ENCODE peak calls at places on chromosomes 4 and X, in five cellular contexts. P is transverse colon, K is fibroblast of mammary gland, E is SK-N-DZ, Y is T-helper 9 cell. O is an unnamed sample.

GRCh38 chr4:68271851-68272756 is 26.6 kb upstream of the TMPRSS11B start:
- DNase-seq in E (peak; percentile 46), P (no peak), K (peak; percentile 65), Y (no peak), O (no peak)

GRCh38 chr4:147768113-147768512 is 36.2 kb downstream of the ARHGAP10 start:
- DNase-seq in P (peak; percentile 35), E (no peak), Y (no peak), K (peak; percentile 69), O (no peak)

GRCh38 chr4:190015538-190016368 is 11.3 kb downstream of the FRG2 start:
- DNase-seq in E (no peak), P (no peak), Y (no peak), K (no peak), O (no peak)

GRCh38 chrX:129665916-129666644 is 11.3 kb upstream of the APLN start:
- DNase-seq in Y (no peak), E (no peak), P (no peak), K (peak; percentile 76), O (no peak)

GRCh38 chrX:108426262-108426661 is 12.0 kb downstream of the COL4A6 start:
- DNase-seq in K (no peak), E (no peak), P (no peak), Y (no peak), O (no peak)

GRCh38 chr4:866761-867390 is 40.9 kb upstream of the CPLX1 start:
- DNase-seq in E (no peak), P (no peak), Y (no peak), K (peak; percentile 26), O (no peak)

GRCh38 chr4:52038109-52038912 is at the start of gene SGCB:
- DNase-seq in Y (peak; percentile 63), P (peak; percentile 68), E (peak; percentile 62), K (peak; percentile 31), O (peak; percentile 60)

GRCh38 chr4:154024097-154024496 is 235.2 kb upstream of the SFRP2 start:
- DNase-seq in P (no peak), E (no peak), K (no peak), Y (no peak), O (no peak)

GRCh38 chrX:102624105-102624504 is 24.8 kb downstream of the ARMCX5 start:
- DNase-seq in E (no peak), P (no peak), Y (no peak), K (peak; percentile 29), O (no peak)